ENCODE peak calls at places on chromosome 1, in ten cellular contexts. One of them, this sample, is unnamed.

GRCh38 chr1:209549384-209550001 is 34.0 kb upstream of the CAMK1G start:
- DNase-seq in T-helper 17 cell: no peak
- DNase-seq in stimulated activated CD4-positive, alpha-beta T cell treated with anti-CD3 and anti-CD28 coated beads, Interleukin-4, amount 100 ng/mL, for 24 hours: no peak
- DNase-seq in NCI-H748 treated with DMSO at 0.1 percent for 48 hours: peak; percentile 55
- DNase-seq in NCI-H1436: peak; percentile 56
- DNase-seq in MCF 10A: no peak
- DNase-seq in left kidney: peak; percentile 68
- DNase-seq in NCI-H2081: no peak
- DNase-seq in astrocyte of the spinal cord: no peak
- DNase-seq in pulmonary artery endothelial cell: no peak
- DNase-seq in this sample: no peak

GRCh38 chr1:65429806-65430205 is 9.3 kb downstream of the LEPR start:
- DNase-seq in T-helper 17 cell: no peak
- DNase-seq in stimulated activated CD4-positive, alpha-beta T cell treated with anti-CD3 and anti-CD28 coated beads, Interleukin-4, amount 100 ng/mL, for 24 hours: no peak
- DNase-seq in NCI-H748 treated with DMSO at 0.1 percent for 48 hours: no peak
- DNase-seq in NCI-H1436: no peak
- DNase-seq in MCF 10A: peak; percentile 94
- DNase-seq in left kidney: no peak
- DNase-seq in NCI-H2081: no peak
- DNase-seq in astrocyte of the spinal cord: peak; percentile 88
- DNase-seq in pulmonary artery endothelial cell: peak; percentile 94
- DNase-seq in this sample: peak; percentile 57

GRCh38 chr1:159229896-159230295 is 25.2 kb downstream of the ACKR1 start:
- DNase-seq in T-helper 17 cell: no peak
- DNase-seq in stimulated activated CD4-positive, alpha-beta T cell treated with anti-CD3 and anti-CD28 coated beads, Interleukin-4, amount 100 ng/mL, for 24 hours: no peak
- DNase-seq in NCI-H748 treated with DMSO at 0.1 percent for 48 hours: no peak
- DNase-seq in NCI-H1436: no peak
- DNase-seq in MCF 10A: no peak
- DNase-seq in left kidney: no peak
- DNase-seq in NCI-H2081: no peak
- DNase-seq in astrocyte of the spinal cord: no peak
- DNase-seq in pulmonary artery endothelial cell: no peak
- DNase-seq in this sample: no peak

GRCh38 chr1:223258751-223259177 is 105.2 kb downstream of the SUSD4 start:
- DNase-seq in T-helper 17 cell: no peak
- DNase-seq in stimulated activated CD4-positive, alpha-beta T cell treated with anti-CD3 and anti-CD28 coated beads, Interleukin-4, amount 100 ng/mL, for 24 hours: no peak
- DNase-seq in NCI-H748 treated with DMSO at 0.1 percent for 48 hours: no peak
- DNase-seq in NCI-H1436: no peak
- DNase-seq in MCF 10A: peak; percentile 98
- DNase-seq in left kidney: no peak
- DNase-seq in NCI-H2081: no peak
- DNase-seq in astrocyte of the spinal cord: peak; percentile 55
- DNase-seq in pulmonary artery endothelial cell: no peak
- DNase-seq in this sample: peak; percentile 51

GRCh38 chr1:197356723-197357533 is 88.9 kb downstream of the CRB1 start:
- DNase-seq in T-helper 17 cell: no peak
- DNase-seq in stimulated activated CD4-positive, alpha-beta T cell treated with anti-CD3 and anti-CD28 coated beads, Interleukin-4, amount 100 ng/mL, for 24 hours: peak; percentile 5
- DNase-seq in NCI-H748 treated with DMSO at 0.1 percent for 48 hours: peak; percentile 12
- DNase-seq in NCI-H1436: peak; percentile 48
- DNase-seq in MCF 10A: peak; percentile 76
- DNase-seq in left kidney: peak; percentile 75
- DNase-seq in NCI-H2081: peak; percentile 72
- DNase-seq in astrocyte of the spinal cord: peak; percentile 63
- DNase-seq in pulmonary artery endothelial cell: peak; percentile 15
- DNase-seq in this sample: peak; percentile 43

GRCh38 chr1:245863566-245864184 is 643.4 kb downstream of the SMYD3 start:
- DNase-seq in T-helper 17 cell: no peak
- DNase-seq in stimulated activated CD4-positive, alpha-beta T cell treated with anti-CD3 and anti-CD28 coated beads, Interleukin-4, amount 100 ng/mL, for 24 hours: no peak
- DNase-seq in NCI-H748 treated with DMSO at 0.1 percent for 48 hours: no peak
- DNase-seq in NCI-H1436: no peak
- DNase-seq in MCF 10A: no peak
- DNase-seq in left kidney: peak; percentile 25
- DNase-seq in NCI-H2081: no peak
- DNase-seq in astrocyte of the spinal cord: no peak
- DNase-seq in pulmonary artery endothelial cell: no peak
- DNase-seq in this sample: no peak

GRCh38 chr1:7487756-7488474 is 283.2 kb upstream of the VAMP3 start:
- DNase-seq in T-helper 17 cell: no peak
- DNase-seq in stimulated activated CD4-positive, alpha-beta T cell treated with anti-CD3 and anti-CD28 coated beads, Interleukin-4, amount 100 ng/mL, for 24 hours: no peak
- DNase-seq in NCI-H748 treated with DMSO at 0.1 percent for 48 hours: no peak
- DNase-seq in NCI-H1436: no peak
- DNase-seq in MCF 10A: no peak
- DNase-seq in left kidney: peak; percentile 87
- DNase-seq in NCI-H2081: no peak
- DNase-seq in astrocyte of the spinal cord: no peak
- DNase-seq in pulmonary artery endothelial cell: no peak
- DNase-seq in this sample: no peak

GRCh38 chr1:193322218-193322617 is 135.8 kb upstream of the B3GALT2 start:
- DNase-seq in T-helper 17 cell: no peak
- DNase-seq in stimulated activated CD4-positive, alpha-beta T cell treated with anti-CD3 and anti-CD28 coated beads, Interleukin-4, amount 100 ng/mL, for 24 hours: no peak
- DNase-seq in NCI-H748 treated with DMSO at 0.1 percent for 48 hours: no peak
- DNase-seq in NCI-H1436: no peak
- DNase-seq in MCF 10A: peak; percentile 82
- DNase-seq in left kidney: no peak
- DNase-seq in NCI-H2081: no peak
- DNase-seq in astrocyte of the spinal cord: peak; percentile 78
- DNase-seq in pulmonary artery endothelial cell: peak; percentile 51
- DNase-seq in this sample: peak; percentile 58

GRCh38 chr1:53502641-53503432 is 43.6 kb downstream of the DMRTB1 start:
- DNase-seq in T-helper 17 cell: no peak
- DNase-seq in stimulated activated CD4-positive, alpha-beta T cell treated with anti-CD3 and anti-CD28 coated beads, Interleukin-4, amount 100 ng/mL, for 24 hours: no peak
- DNase-seq in NCI-H748 treated with DMSO at 0.1 percent for 48 hours: no peak
- DNase-seq in NCI-H1436: peak; percentile 80
- DNase-seq in MCF 10A: no peak
- DNase-seq in left kidney: peak; percentile 71
- DNase-seq in NCI-H2081: no peak
- DNase-seq in astrocyte of the spinal cord: no peak
- DNase-seq in pulmonary artery endothelial cell: no peak
- DNase-seq in this sample: no peak

GRCh38 chr1:208093754-208094719 is 150.1 kb downstream of the PLXNA2 start:
- DNase-seq in T-helper 17 cell: no peak
- DNase-seq in stimulated activated CD4-positive, alpha-beta T cell treated with anti-CD3 and anti-CD28 coated beads, Interleukin-4, amount 100 ng/mL, for 24 hours: peak; percentile 57
- DNase-seq in NCI-H748 treated with DMSO at 0.1 percent for 48 hours: no peak
- DNase-seq in NCI-H1436: peak; percentile 34
- DNase-seq in MCF 10A: peak; percentile 83
- DNase-seq in left kidney: peak; percentile 77
- DNase-seq in NCI-H2081: peak; percentile 32
- DNase-seq in astrocyte of the spinal cord: peak; percentile 63
- DNase-seq in pulmonary artery endothelial cell: peak; percentile 27
- DNase-seq in this sample: no peak

GRCh38 chr1:181504294-181505115 is 21.2 kb downstream of the CACNA1E start:
- DNase-seq in T-helper 17 cell: no peak
- DNase-seq in stimulated activated CD4-positive, alpha-beta T cell treated with anti-CD3 and anti-CD28 coated beads, Interleukin-4, amount 100 ng/mL, for 24 hours: no peak
- DNase-seq in NCI-H748 treated with DMSO at 0.1 percent for 48 hours: peak; percentile 43
- DNase-seq in NCI-H1436: peak; percentile 67
- DNase-seq in MCF 10A: peak; percentile 42
- DNase-seq in left kidney: peak; percentile 74
- DNase-seq in NCI-H2081: no peak
- DNase-seq in astrocyte of the spinal cord: no peak
- DNase-seq in pulmonary artery endothelial cell: no peak
- DNase-seq in this sample: no peak

GRCh38 chr1:181083842-181084605 is 4.5 kb upstream of the IER5 start:
- DNase-seq in T-helper 17 cell: peak; percentile 33
- DNase-seq in stimulated activated CD4-positive, alpha-beta T cell treated with anti-CD3 and anti-CD28 coated beads, Interleukin-4, amount 100 ng/mL, for 24 hours: peak; percentile 62
- DNase-seq in NCI-H748 treated with DMSO at 0.1 percent for 48 hours: peak; percentile 75
- DNase-seq in NCI-H1436: no peak
- DNase-seq in MCF 10A: peak; percentile 79
- DNase-seq in left kidney: peak; percentile 75
- DNase-seq in NCI-H2081: peak; percentile 37
- DNase-seq in astrocyte of the spinal cord: no peak
- DNase-seq in pulmonary artery endothelial cell: no peak
- DNase-seq in this sample: no peak

GRCh38 chr1:20187103-20187812 is 940 bp upstream of the PLA2G2C start:
- DNase-seq in T-helper 17 cell: no peak
- DNase-seq in stimulated activated CD4-positive, alpha-beta T cell treated with anti-CD3 and anti-CD28 coated beads, Interleukin-4, amount 100 ng/mL, for 24 hours: peak; percentile 47
- DNase-seq in NCI-H748 treated with DMSO at 0.1 percent for 48 hours: no peak
- DNase-seq in NCI-H1436: no peak
- DNase-seq in MCF 10A: peak; percentile 60
- DNase-seq in left kidney: no peak
- DNase-seq in NCI-H2081: no peak
- DNase-seq in astrocyte of the spinal cord: no peak
- DNase-seq in pulmonary artery endothelial cell: no peak
- DNase-seq in this sample: no peak

GRCh38 chr1:229432116-229432461 is 1.8 kb downstream of the ACTA1 start:
- DNase-seq in T-helper 17 cell: no peak
- DNase-seq in stimulated activated CD4-positive, alpha-beta T cell treated with anti-CD3 and anti-CD28 coated beads, Interleukin-4, amount 100 ng/mL, for 24 hours: no peak
- DNase-seq in NCI-H748 treated with DMSO at 0.1 percent for 48 hours: no peak
- DNase-seq in NCI-H1436: no peak
- DNase-seq in MCF 10A: no peak
- DNase-seq in left kidney: peak; percentile 30
- DNase-seq in NCI-H2081: no peak
- DNase-seq in astrocyte of the spinal cord: no peak
- DNase-seq in pulmonary artery endothelial cell: no peak
- DNase-seq in this sample: no peak

GRCh38 chr1:203273869-203274602 is 31.3 kb upstream of the BTG2 start:
- DNase-seq in T-helper 17 cell: no peak
- DNase-seq in stimulated activated CD4-positive, alpha-beta T cell treated with anti-CD3 and anti-CD28 coated beads, Interleukin-4, amount 100 ng/mL, for 24 hours: no peak
- DNase-seq in NCI-H748 treated with DMSO at 0.1 percent for 48 hours: no peak
- DNase-seq in NCI-H1436: peak; percentile 50
- DNase-seq in MCF 10A: no peak
- DNase-seq in left kidney: no peak
- DNase-seq in NCI-H2081: no peak
- DNase-seq in astrocyte of the spinal cord: no peak
- DNase-seq in pulmonary artery endothelial cell: no peak
- DNase-seq in this sample: no peak

GRCh38 chr1:85437139-85437538 is 27.8 kb downstream of the DDAH1 start:
- DNase-seq in T-helper 17 cell: no peak
- DNase-seq in stimulated activated CD4-positive, alpha-beta T cell treated with anti-CD3 and anti-CD28 coated beads, Interleukin-4, amount 100 ng/mL, for 24 hours: no peak
- DNase-seq in NCI-H748 treated with DMSO at 0.1 percent for 48 hours: no peak
- DNase-seq in NCI-H1436: no peak
- DNase-seq in MCF 10A: no peak
- DNase-seq in left kidney: no peak
- DNase-seq in NCI-H2081: no peak
- DNase-seq in astrocyte of the spinal cord: no peak
- DNase-seq in pulmonary artery endothelial cell: no peak
- DNase-seq in this sample: no peak

GRCh38 chr1:203127672-203128611 is at the start of gene ADORA1:
- DNase-seq in T-helper 17 cell: no peak
- DNase-seq in stimulated activated CD4-positive, alpha-beta T cell treated with anti-CD3 and anti-CD28 coated beads, Interleukin-4, amount 100 ng/mL, for 24 hours: no peak
- DNase-seq in NCI-H748 treated with DMSO at 0.1 percent for 48 hours: peak; percentile 10
- DNase-seq in NCI-H1436: peak; percentile 36
- DNase-seq in MCF 10A: peak; percentile 87
- DNase-seq in left kidney: peak; percentile 91
- DNase-seq in NCI-H2081: peak; percentile 55
- DNase-seq in astrocyte of the spinal cord: peak; percentile 37
- DNase-seq in pulmonary artery endothelial cell: no peak
- DNase-seq in this sample: peak; percentile 16

GRCh38 chr1:193211539-193211938 is 25.1 kb upstream of the B3GALT2 start:
- DNase-seq in T-helper 17 cell: no peak
- DNase-seq in stimulated activated CD4-positive, alpha-beta T cell treated with anti-CD3 and anti-CD28 coated beads, Interleukin-4, amount 100 ng/mL, for 24 hours: no peak
- DNase-seq in NCI-H748 treated with DMSO at 0.1 percent for 48 hours: no peak
- DNase-seq in NCI-H1436: no peak
- DNase-seq in MCF 10A: peak; percentile 68
- DNase-seq in left kidney: peak; percentile 41
- DNase-seq in NCI-H2081: no peak
- DNase-seq in astrocyte of the spinal cord: peak; percentile 76
- DNase-seq in pulmonary artery endothelial cell: no peak
- DNase-seq in this sample: peak; percentile 11

GRCh38 chr1:226549937-226550670 is 1.5 kb downstream of the STUM start:
- DNase-seq in T-helper 17 cell: no peak
- DNase-seq in stimulated activated CD4-positive, alpha-beta T cell treated with anti-CD3 and anti-CD28 coated beads, Interleukin-4, amount 100 ng/mL, for 24 hours: peak; percentile 15
- DNase-seq in NCI-H748 treated with DMSO at 0.1 percent for 48 hours: no peak
- DNase-seq in NCI-H1436: peak; percentile 49
- DNase-seq in MCF 10A: peak; percentile 34
- DNase-seq in left kidney: peak; percentile 64
- DNase-seq in NCI-H2081: no peak
- DNase-seq in astrocyte of the spinal cord: no peak
- DNase-seq in pulmonary artery endothelial cell: no peak
- DNase-seq in this sample: no peak

GRCh38 chr1:187655163-187655562 is 826.4 kb downstream of the PLA2G4A start:
- DNase-seq in T-helper 17 cell: no peak
- DNase-seq in stimulated activated CD4-positive, alpha-beta T cell treated with anti-CD3 and anti-CD28 coated beads, Interleukin-4, amount 100 ng/mL, for 24 hours: no peak
- DNase-seq in NCI-H748 treated with DMSO at 0.1 percent for 48 hours: no peak
- DNase-seq in NCI-H1436: no peak
- DNase-seq in MCF 10A: peak; percentile 64
- DNase-seq in left kidney: no peak
- DNase-seq in NCI-H2081: no peak
- DNase-seq in astrocyte of the spinal cord: peak; percentile 19
- DNase-seq in pulmonary artery endothelial cell: peak; percentile 10
- DNase-seq in this sample: no peak

GRCh38 chr1:32536117-32536516 is 3.1 kb upstream of the ZBTB8A start:
- DNase-seq in T-helper 17 cell: no peak
- DNase-seq in stimulated activated CD4-positive, alpha-beta T cell treated with anti-CD3 and anti-CD28 coated beads, Interleukin-4, amount 100 ng/mL, for 24 hours: no peak
- DNase-seq in NCI-H748 treated with DMSO at 0.1 percent for 48 hours: no peak
- DNase-seq in NCI-H1436: no peak
- DNase-seq in MCF 10A: no peak
- DNase-seq in left kidney: no peak
- DNase-seq in NCI-H2081: no peak
- DNase-seq in astrocyte of the spinal cord: no peak
- DNase-seq in pulmonary artery endothelial cell: no peak
- DNase-seq in this sample: no peak

GRCh38 chr1:23984417-23985186 is 4.5 kb upstream of the SRSF10 start:
- DNase-seq in T-helper 17 cell: no peak
- DNase-seq in stimulated activated CD4-positive, alpha-beta T cell treated with anti-CD3 and anti-CD28 coated beads, Interleukin-4, amount 100 ng/mL, for 24 hours: no peak
- DNase-seq in NCI-H748 treated with DMSO at 0.1 percent for 48 hours: no peak
- DNase-seq in NCI-H1436: no peak
- DNase-seq in MCF 10A: peak; percentile 77
- DNase-seq in left kidney: peak; percentile 77
- DNase-seq in NCI-H2081: no peak
- DNase-seq in astrocyte of the spinal cord: peak; percentile 73
- DNase-seq in pulmonary artery endothelial cell: peak; percentile 73
- DNase-seq in this sample: no peak

GRCh38 chr1:110538921-110539320 is 19.9 kb upstream of the KCNA10 start:
- DNase-seq in T-helper 17 cell: no peak
- DNase-seq in stimulated activated CD4-positive, alpha-beta T cell treated with anti-CD3 and anti-CD28 coated beads, Interleukin-4, amount 100 ng/mL, for 24 hours: no peak
- DNase-seq in NCI-H748 treated with DMSO at 0.1 percent for 48 hours: no peak
- DNase-seq in NCI-H1436: no peak
- DNase-seq in MCF 10A: peak; percentile 14
- DNase-seq in left kidney: no peak
- DNase-seq in NCI-H2081: no peak
- DNase-seq in astrocyte of the spinal cord: no peak
- DNase-seq in pulmonary artery endothelial cell: no peak
- DNase-seq in this sample: peak; percentile 4

GRCh38 chr1:224387302-224387912 is 30.7 kb downstream of the CNIH4 start:
- DNase-seq in T-helper 17 cell: no peak
- DNase-seq in stimulated activated CD4-positive, alpha-beta T cell treated with anti-CD3 and anti-CD28 coated beads, Interleukin-4, amount 100 ng/mL, for 24 hours: no peak
- DNase-seq in NCI-H748 treated with DMSO at 0.1 percent for 48 hours: no peak
- DNase-seq in NCI-H1436: no peak
- DNase-seq in MCF 10A: no peak
- DNase-seq in left kidney: no peak
- DNase-seq in NCI-H2081: no peak
- DNase-seq in astrocyte of the spinal cord: no peak
- DNase-seq in pulmonary artery endothelial cell: no peak
- DNase-seq in this sample: no peak

GRCh38 chr1:7915826-7916225 is 24.8 kb downstream of the TNFRSF9 start:
- DNase-seq in T-helper 17 cell: no peak
- DNase-seq in stimulated activated CD4-positive, alpha-beta T cell treated with anti-CD3 and anti-CD28 coated beads, Interleukin-4, amount 100 ng/mL, for 24 hours: peak; percentile 46
- DNase-seq in NCI-H748 treated with DMSO at 0.1 percent for 48 hours: no peak
- DNase-seq in NCI-H1436: no peak
- DNase-seq in MCF 10A: no peak
- DNase-seq in left kidney: no peak
- DNase-seq in NCI-H2081: no peak
- DNase-seq in astrocyte of the spinal cord: no peak
- DNase-seq in pulmonary artery endothelial cell: no peak
- DNase-seq in this sample: no peak

GRCh38 chr1:44524180-44524579 is 119.1 kb downstream of the RNF220 start:
- DNase-seq in T-helper 17 cell: no peak
- DNase-seq in stimulated activated CD4-positive, alpha-beta T cell treated with anti-CD3 and anti-CD28 coated beads, Interleukin-4, amount 100 ng/mL, for 24 hours: no peak
- DNase-seq in NCI-H748 treated with DMSO at 0.1 percent for 48 hours: no peak
- DNase-seq in NCI-H1436: no peak
- DNase-seq in MCF 10A: no peak
- DNase-seq in left kidney: peak; percentile 85
- DNase-seq in NCI-H2081: no peak
- DNase-seq in astrocyte of the spinal cord: no peak
- DNase-seq in pulmonary artery endothelial cell: no peak
- DNase-seq in this sample: no peak

GRCh38 chr1:206117151-206117948 is at the start of gene AVPR1B:
- DNase-seq in T-helper 17 cell: no peak
- DNase-seq in stimulated activated CD4-positive, alpha-beta T cell treated with anti-CD3 and anti-CD28 coated beads, Interleukin-4, amount 100 ng/mL, for 24 hours: no peak
- DNase-seq in NCI-H748 treated with DMSO at 0.1 percent for 48 hours: peak; percentile 29
- DNase-seq in NCI-H1436: peak; percentile 64
- DNase-seq in MCF 10A: no peak
- DNase-seq in left kidney: peak; percentile 93
- DNase-seq in NCI-H2081: peak; percentile 43
- DNase-seq in astrocyte of the spinal cord: peak; percentile 8
- DNase-seq in pulmonary artery endothelial cell: no peak
- DNase-seq in this sample: no peak

GRCh38 chr1:30991852-30992606 is 73.5 kb downstream of the PUM1 start:
- DNase-seq in T-helper 17 cell: no peak
- DNase-seq in stimulated activated CD4-positive, alpha-beta T cell treated with anti-CD3 and anti-CD28 coated beads, Interleukin-4, amount 100 ng/mL, for 24 hours: no peak
- DNase-seq in NCI-H748 treated with DMSO at 0.1 percent for 48 hours: no peak
- DNase-seq in NCI-H1436: no peak
- DNase-seq in MCF 10A: no peak
- DNase-seq in left kidney: peak; percentile 96
- DNase-seq in NCI-H2081: no peak
- DNase-seq in astrocyte of the spinal cord: no peak
- DNase-seq in pulmonary artery endothelial cell: no peak
- DNase-seq in this sample: no peak